ENCODE peak calls at places on chromosomes 1 and 21, in five cellular contexts. U is IMR-90, S is neuronal stem cell, F is mesendoderm, Y is H9. Q is an unnamed sample. For H3K79me1, the result is how much of the 10 kb centered on the place peaks cover.

GRCh38 chr1:46065405-46065804 is 67.0 kb downstream of the PIK3R3 start:
- DNase-seq in S (no peak), U (no peak), F (no peak), Y (no peak), Q (no peak)

GRCh38 chr1:154697710-154698109 is 89.7 kb upstream of the ADAR start:
- DNase-seq in U (no peak), F (no peak), S (no peak), Y (no peak), Q (peak)

GRCh38 chr1:201250326-201251011 is 32.8 kb upstream of the PKP1 start:
- DNase-seq in U (no peak), Y (no peak), S (no peak), F (no peak), Q (no peak)

GRCh38 chr1:25026304-25026703 is 96.2 kb upstream of the RUNX3 start:
- DNase-seq in F (no peak), U (no peak), Y (no peak), S (no peak), Q (no peak)

GRCh38 chr1:18645172-18646090 is 14.8 kb downstream of the PAX7 start:
- DNase-seq in U (no peak), F (peak), Y (peak), S (no peak), Q (no peak)

GRCh38 chr1:197173571-197174482 is 27.4 kb upstream of the ASPM start:
- DNase-seq in Y (no peak), S (no peak), U (peak), F (no peak), Q (peak)

GRCh38 chr1:61851849-61852692 is 109.8 kb downstream of the PATJ start:
- DNase-seq in F (peak), U (peak), S (peak), Y (no peak), Q (peak)

GRCh38 chr21:37455504-37455911 is 88.9 kb downstream of the DYRK1A start:
- DNase-seq in U (peak), F (peak), Y (no peak), S (no peak), Q (peak)

GRCh38 chr21:42438316-42439205 is 34.9 kb downstream of the UBASH3A start:
- DNase-seq in S (no peak), F (no peak), U (no peak), Y (no peak), Q (no peak)

GRCh38 chr1:12556368-12556930 is 61.6 kb downstream of the DHRS3 start:
- DNase-seq in S (no peak), U (peak), Y (no peak), F (peak), Q (peak)

GRCh38 chr1:151003175-151003574 is 3.5 kb downstream of the MINDY1 start:
- DNase-seq in F (no peak), Y (no peak), S (no peak), U (no peak), Q (no peak)

GRCh38 chr1:40532844-40533424 is 1.5 kb downstream of the ZNF684 start:
- DNase-seq in F (peak), Y (no peak), U (peak), S (peak), Q (peak)

GRCh38 chr1:22048351-22049192 is 3.9 kb upstream of the CDC42 start:
- DNase-seq in Y (peak), S (no peak), U (peak), F (peak), Q (peak)

GRCh38 chr21:43306911-43307676 is 119.8 kb downstream of the SIK1 start:
- DNase-seq in S (no peak), F (no peak), U (peak), Y (no peak), Q (peak)

GRCh38 chr1:108120163-108120562 is 80.0 kb downstream of the SLC25A24 start:
- DNase-seq in U (no peak), F (no peak), Y (no peak), S (no peak), Q (no peak)

GRCh38 chr1:64042331-64043100 is 160.9 kb upstream of the UBE2U start:
- DNase-seq in Y (no peak), U (peak), F (no peak), S (no peak), Q (peak)

GRCh38 chr1:79497193-79497773 is 490.8 kb upstream of the ADGRL4 start:
- DNase-seq in U (peak), Y (no peak), S (peak), F (peak), Q (peak)

GRCh38 chr1:20867847-20868246 is 80.7 kb upstream of the HP1BP3 start:
- DNase-seq in U (peak), S (no peak), Y (no peak), F (no peak), Q (no peak)

GRCh38 chr1:233394860-233395717 is 67.6 kb downstream of the MAP3K21 start:
- DNase-seq in S (peak), U (peak), Y (no peak), F (peak), Q (peak)

GRCh38 chr21:36079010-36079649 is 9.3 kb downstream of the CBR1 start:
- DNase-seq in F (no peak), Y (no peak), S (no peak), U (no peak), Q (no peak)

GRCh38 chr21:27246741-27247140 is 279.9 kb upstream of the ADAMTS5 start:
- DNase-seq in F (no peak), U (peak), Y (no peak), S (no peak), Q (peak)

GRCh38 chr1:33147997-33148314 is 33.9 kb downstream of the TRIM62 start:
- DNase-seq in S (no peak), Y (no peak), F (peak), U (peak), Q (peak)

GRCh38 chr1:234981758-234982157 is 146.9 kb downstream of the TOMM20 start:
- DNase-seq in F (no peak), S (no peak), Y (no peak), U (no peak), Q (no peak)

GRCh38 chr1:234980657-234981396 is 147.8 kb downstream of the TOMM20 start:
- DNase-seq in S (no peak), F (no peak), U (peak), Y (no peak), Q (peak)

GRCh38 chr1:234985007-234985370 is 143.6 kb downstream of the TOMM20 start:
- DNase-seq in F (no peak), U (no peak), S (no peak), Y (no peak), Q (no peak)

GRCh38 chr1:234985531-234986294 is 142.9 kb downstream of the TOMM20 start:
- DNase-seq in U (no peak), Y (no peak), F (no peak), S (no peak), Q (no peak)

GRCh38 chr1:234983554-234983911 is 145.1 kb downstream of the TOMM20 start:
- DNase-seq in S (no peak), Y (no peak), U (no peak), F (no peak), Q (no peak)
- H3K79me1 ChIP-seq in S (under half), Y (under half), U (under half), F (under half), Q (under half)

DNA sequence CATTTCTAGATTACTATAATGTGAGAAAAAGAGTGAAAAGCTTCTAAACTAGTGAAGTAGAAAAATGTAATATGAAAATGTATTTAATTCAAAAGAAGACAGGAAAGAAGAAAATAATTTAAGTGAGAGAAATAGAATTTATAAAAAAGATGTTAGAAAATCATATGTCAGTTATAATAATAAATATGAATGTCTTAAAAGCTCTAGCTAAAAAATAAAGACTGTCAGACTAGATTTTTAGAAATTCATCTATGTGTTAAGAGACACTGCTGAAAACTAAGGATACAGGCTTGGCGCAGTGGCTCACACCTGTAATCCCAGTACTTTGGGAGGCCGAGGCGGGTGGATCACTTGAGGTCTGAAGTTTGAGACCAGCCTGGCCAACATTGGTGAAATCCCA is 37.3 kb upstream of the VANGL1 start:
- DNase-seq in Y (no peak), U (no peak), S (no peak), F (no peak), Q (no peak)
- H3K79me1 ChIP-seq in Y (under half), U (under half), S (under half), F (under half), Q (under half)

DNA sequence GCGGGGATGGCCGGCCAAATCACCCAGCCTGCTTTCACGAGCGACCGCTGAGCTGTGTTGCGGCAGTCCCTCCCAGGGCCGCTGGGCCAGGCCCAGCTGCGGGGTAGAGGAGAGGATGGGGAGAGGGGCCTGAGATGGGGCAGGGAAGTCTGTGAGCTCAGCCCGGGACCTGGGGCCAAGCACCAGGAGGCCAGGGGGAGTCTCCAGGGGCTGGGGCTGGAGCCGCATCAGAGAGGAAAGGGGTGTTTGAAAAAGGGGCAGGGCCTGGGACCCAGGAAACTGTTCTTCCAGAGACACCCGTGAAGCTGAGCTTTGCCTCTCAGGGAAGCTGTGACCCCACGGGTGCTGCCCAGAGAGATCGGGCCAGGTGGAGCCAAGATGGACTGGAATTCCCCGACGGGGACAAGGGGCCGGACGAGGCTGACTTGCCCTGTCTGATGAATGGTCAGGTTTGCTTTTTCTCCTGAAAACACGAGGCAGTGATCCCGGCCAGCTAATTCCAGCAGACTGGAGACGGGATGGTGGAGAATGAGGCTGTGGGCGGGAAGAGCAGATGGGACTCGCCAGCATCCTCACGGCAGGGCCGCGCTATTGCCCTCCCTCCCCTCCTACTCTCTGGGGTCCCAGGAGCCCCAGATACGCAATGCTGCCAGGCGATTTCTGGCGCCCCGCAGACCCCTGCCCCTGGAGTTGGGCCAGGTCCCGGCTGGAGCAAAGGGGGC is 40.3 kb upstream of the COL18A1 start:
- DNase-seq in S (no peak), U (peak), Y (no peak), F (no peak), Q (peak)
- H3K79me1 ChIP-seq in S (under half), U (under half), Y (under half), F (under half), Q (under half)

GRCh38 chr1:8121261-8122159 is 95.4 kb upstream of the ERRFI1 start:
- DNase-seq in S (no peak), F (peak), Y (peak), U (peak), Q (peak)
- H3K79me1 ChIP-seq in S (under half), F (under half), Y (under half), U (under half), Q (under half)

DNA sequence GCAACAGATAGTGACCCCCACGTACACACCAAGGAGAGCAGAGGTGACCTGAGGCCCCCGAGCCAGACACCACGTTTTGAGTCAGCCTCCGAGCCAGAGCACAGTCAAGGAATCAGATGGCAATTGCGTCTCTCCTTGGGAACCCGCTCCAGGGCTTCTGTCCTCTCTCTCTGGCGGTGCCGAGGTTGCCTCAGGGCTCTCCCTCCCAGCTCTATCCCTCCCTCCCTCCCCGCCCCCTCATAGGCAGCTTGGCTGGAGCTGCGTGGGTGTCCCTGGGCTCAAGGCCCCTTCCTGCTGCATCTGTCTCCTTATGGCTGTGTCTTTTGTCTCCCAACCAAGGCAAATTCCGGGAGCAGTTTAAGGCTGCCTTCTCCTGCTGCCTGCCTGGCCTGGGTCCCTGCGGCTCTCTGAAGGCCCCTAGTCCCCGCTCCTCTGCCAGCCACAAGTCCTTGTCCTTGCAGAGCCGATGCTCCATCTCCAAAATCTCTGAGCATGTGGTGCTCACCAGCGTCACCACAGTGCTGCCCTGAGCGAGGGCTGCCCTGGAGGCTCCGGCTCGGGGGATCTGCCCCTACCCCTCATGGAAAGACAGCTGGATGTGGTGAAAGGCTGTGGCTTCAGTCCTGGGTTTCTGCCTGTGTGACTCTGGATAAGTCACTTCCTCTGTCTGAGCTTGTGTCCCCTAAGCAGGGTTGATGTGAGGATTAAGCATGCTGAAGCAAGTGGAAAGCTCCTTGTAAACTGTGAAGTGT is 9.1 kb downstream of the HCRTR1 start:
- DNase-seq in F (peak), Y (peak), U (peak), S (no peak), Q (peak)
- H3K79me1 ChIP-seq in F (under half), Y (under half), U (under half), S (under half), Q (under half)

Q was measured in mesenchymal stem cell.